ENCODE peak calls at places on chromosomes 5 and 9, in eight cellular contexts. K is SK-N-SH, F is transverse colon, N is K562, A is sigmoid colon, U is GM12878, B is upper lobe of left lung, Q is HepG2. H is an unnamed sample.

GRCh38 chr9:114174557-114174875 is 19.2 kb downstream of the COL27A1 start:
- DNase-seq in A (no peak), K (no peak), B (no peak), F (no peak), U (no peak), Q (no peak), N (no peak), H (no peak)

GRCh38 chr9:114382951-114383865 is 4.6 kb downstream of the AKNA start:
- DNase-seq in F (peak; percentile 48), K (no peak), N (no peak), Q (no peak), A (peak; percentile 83), B (peak; percentile 46), U (no peak), H (no peak)

GRCh38 chr5:73796164-73797141 is 170.5 kb downstream of the ARHGEF28 start:
- DNase-seq in F (no peak), N (no peak), B (peak; percentile 56), Q (peak; percentile 66), A (no peak), K (no peak), U (peak; percentile 40), H (no peak)

GRCh38 chr5:11892832-11893231 is 11.4 kb downstream of the CTNND2 start:
- DNase-seq in F (no peak), A (no peak), B (no peak), N (no peak), K (no peak), U (no peak), Q (no peak), H (no peak)

GRCh38 chr5:102532126-102532525 is 33.3 kb upstream of the SLCO6A1 start:
- DNase-seq in K (no peak), U (no peak), F (no peak), N (no peak), B (no peak), A (no peak), Q (no peak), H (no peak)

GRCh38 chr5:75167345-75167744 is 69.3 kb downstream of the ANKRD31 start:
- DNase-seq in A (no peak), K (peak; percentile 4), Q (peak; percentile 34), N (peak; percentile 7), B (no peak), F (no peak), U (no peak), H (no peak)

GRCh38 chr9:1273859-1274258 is 223.7 kb downstream of the DMRT2 start:
- DNase-seq in A (no peak), K (no peak), U (no peak), F (no peak), N (no peak), B (no peak), Q (no peak), H (no peak)

GRCh38 chr5:174273325-174273724 is 227.8 kb downstream of the NSG2 start:
- DNase-seq in K (no peak), B (no peak), N (no peak), U (peak; percentile 79), A (no peak), F (peak; percentile 28), Q (no peak), H (no peak)

GRCh38 chr5:103450333-103451061 is 112.1 kb downstream of the NUDT12 start:
- DNase-seq in A (no peak), U (no peak), F (no peak), Q (no peak), N (no peak), B (no peak), K (no peak), H (no peak)

GRCh38 chr9:136623849-136624183 is 38.9 kb upstream of the EGFL7 start:
- DNase-seq in F (peak; percentile 11), U (no peak), N (no peak), B (peak; percentile 49), A (no peak), K (no peak), Q (no peak), H (no peak)

GRCh38 chr5:3602713-3603502 is 7.3 kb downstream of the IRX1 start:
- DNase-seq in U (no peak), F (no peak), Q (peak; percentile 1), A (no peak), N (peak; percentile 58), B (no peak), K (peak; percentile 67), H (no peak)

GRCh38 chr5:167814828-167815227 is 476.6 kb upstream of the WWC1 start:
- DNase-seq in F (no peak), N (no peak), Q (no peak), K (no peak), B (no peak), U (no peak), A (no peak), H (no peak)

GRCh38 chr5:14374100-14374499 is 207.5 kb upstream of the OTULINL start:
- DNase-seq in U (no peak), F (no peak), K (no peak), Q (no peak), B (no peak), N (no peak), A (no peak), H (no peak)

GRCh38 chr5:139273322-139273571 is 20.3 kb upstream of the MATR3 start:
- DNase-seq in N (no peak), U (no peak), F (no peak), A (no peak), K (peak; percentile 64), B (no peak), Q (peak; percentile 51), H (no peak)

GRCh38 chr5:74409737-74410136 is 230.8 kb downstream of the ENC1 start:
- DNase-seq in N (no peak), Q (no peak), U (no peak), B (no peak), F (no peak), K (no peak), A (no peak), H (no peak)

GRCh38 chr5:175517824-175518450 is 39.6 kb downstream of the SFXN1 start:
- DNase-seq in Q (no peak), N (peak; percentile 80), B (no peak), U (no peak), A (no peak), F (no peak), K (no peak), H (no peak)

GRCh38 chr9:113523421-113524141 is 60.1 kb downstream of the RGS3 start:
- DNase-seq in N (no peak), A (no peak), B (peak; percentile 74), Q (no peak), U (peak; percentile 85), K (no peak), F (peak; percentile 81), H (no peak)

GRCh38 chr5:9644630-9645029 is 14.5 kb upstream of the TAS2R1 start:
- DNase-seq in K (no peak), A (no peak), U (no peak), Q (no peak), N (no peak), F (no peak), B (no peak), H (no peak)

DNA sequence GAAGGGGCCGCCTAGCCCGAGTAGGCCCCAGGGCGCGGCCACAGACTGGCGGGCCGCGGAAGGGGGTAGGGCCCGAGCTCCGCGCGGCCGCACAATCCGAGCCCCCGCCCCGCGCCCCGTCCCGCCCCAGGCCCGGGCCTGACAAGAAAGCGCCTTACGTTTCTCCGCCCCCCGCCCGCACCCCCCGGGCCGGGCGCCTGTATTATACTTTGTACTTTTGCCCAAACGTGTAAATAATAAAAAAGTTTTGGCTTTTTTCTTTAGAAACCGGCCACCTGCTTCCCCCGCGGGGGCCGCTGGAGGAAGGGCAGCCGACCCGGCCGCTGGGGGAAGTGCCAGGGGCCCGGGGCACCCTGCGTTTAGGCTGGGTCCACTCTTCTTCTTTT is 2.6 kb downstream of the TLX3 start:
- DNase-seq in F (no peak), K (no peak), B (no peak), U (no peak), Q (no peak), N (no peak), A (no peak), H (no peak)
- TF ChIP-seq EP300 in F (no peak), K (no peak), B (no peak), U (no peak), Q (no peak), N (no peak), A (no peak), H (no peak)

GRCh38 chr9:78035369-78035993 is 3.9 kb upstream of the GNAQ start:
- DNase-seq in K (peak; percentile 65), N (peak; percentile 46), Q (peak; percentile 69), B (peak; percentile 79), U (peak; percentile 7), A (peak; percentile 83), F (peak; percentile 58), H (no peak)
- TF ChIP-seq POLR2AphosphoS5 in K (no peak), N (no peak), Q (no peak), B (no peak), U (no peak), A (no peak), F (no peak), H (no peak)

GRCh38 chr9:38298904-38299303 is 93.6 kb upstream of the ALDH1B1 start:
- DNase-seq in N (no peak), K (no peak), F (no peak), A (no peak), U (no peak), B (no peak), Q (no peak), H (no peak)

GRCh38 chr9:38299856-38300255 is 92.6 kb upstream of the ALDH1B1 start:
- DNase-seq in Q (no peak), F (no peak), B (no peak), A (no peak), K (no peak), U (no peak), N (no peak), H (no peak)

GRCh38 chr9:38298503-38298902 is 94.0 kb upstream of the ALDH1B1 start:
- DNase-seq in F (no peak), K (no peak), Q (no peak), N (no peak), A (no peak), U (no peak), B (no peak), H (no peak)

GRCh38 chr9:38305616-38306015 is 86.9 kb upstream of the ALDH1B1 start:
- DNase-seq in F (no peak), U (no peak), B (no peak), A (no peak), Q (no peak), N (no peak), K (no peak), H (no peak)

DNA sequence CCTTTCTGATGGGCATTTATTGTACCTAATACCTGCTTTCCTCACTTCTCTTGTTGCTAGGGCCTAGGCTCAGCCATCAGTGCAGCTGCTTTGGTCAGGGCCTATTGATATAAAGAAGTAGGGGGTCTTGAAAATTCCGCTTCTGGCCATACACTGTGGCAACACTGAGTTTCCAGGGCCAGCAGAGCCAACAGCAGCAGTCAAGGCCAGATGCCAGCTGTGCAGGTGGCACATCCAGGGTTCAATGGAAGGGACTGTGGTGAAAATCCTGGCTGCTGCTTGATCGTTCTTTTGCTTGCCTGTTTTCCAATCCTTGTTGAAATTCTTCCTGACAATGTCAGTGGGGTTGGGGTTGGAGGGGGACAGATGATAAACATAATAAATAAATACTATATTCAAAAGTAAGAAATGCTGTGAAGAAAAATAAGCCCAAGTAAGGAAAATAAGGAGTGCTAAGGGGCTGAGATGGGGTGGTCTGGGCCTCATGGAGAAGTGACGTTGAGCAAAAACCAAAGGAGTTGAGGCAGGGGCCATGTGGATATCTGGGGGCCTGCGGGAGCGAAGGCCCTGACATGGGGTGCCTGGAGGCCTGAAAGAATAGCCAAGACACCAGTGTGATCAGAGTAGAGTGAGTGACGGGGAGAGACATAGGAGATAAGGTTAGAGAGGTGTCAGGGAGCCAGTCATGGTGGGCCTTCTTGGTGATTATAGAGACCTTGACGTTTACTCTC is 91.0 kb upstream of the ALDH1B1 start:
- DNase-seq in N (no peak), F (no peak), A (no peak), K (no peak), Q (no peak), B (no peak), U (no peak), H (no peak)
- TF ChIP-seq EP300 in N (no peak), F (no peak), A (no peak), K (no peak), Q (no peak), B (no peak), U (no peak), H (no peak)

GRCh38 chr9:130022566-130023146 is 20.3 kb downstream of the FNBP1 start:
- DNase-seq in F (no peak), K (no peak), U (no peak), Q (no peak), B (no peak), N (no peak), A (no peak), H (no peak)
- TF ChIP-seq POLR2AphosphoS5 in F (no peak), K (no peak), U (no peak), Q (no peak), B (no peak), N (no peak), A (no peak), H (no peak)